ENCODE peak calls at places on chromosome 2, in five cellular contexts. E, M, H, F and R are unnamed samples.
A peak's percentile ranks its signal among the peaks of the same experiment; 100 is the strongest.

GRCh38 chr2:224971214-224971613 is 71.1 kb downstream of the DOCK10 start:
- DNase-seq in F (no peak), M (no peak), E (no peak), H (no peak), R (no peak)

GRCh38 chr2:223042704-223043118 is 9.3 kb upstream of the KCNE4 start:
- DNase-seq in F (no peak), H (no peak), M (no peak), E (no peak), R (peak; percentile 83)

GRCh38 chr2:6639870-6640639 is 225.7 kb downstream of the CMPK2 start:
- DNase-seq in M (no peak), E (no peak), H (no peak), F (no peak), R (no peak)

GRCh38 chr2:157784169-157784822 is 91.8 kb downstream of the ACVR1 start:
- DNase-seq in F (no peak), M (no peak), H (no peak), E (peak; percentile 76), R (peak; percentile 81)

GRCh38 chr2:129929321-129930290 is 49.9 kb upstream of the RAB6C start:
- DNase-seq in E (no peak), F (no peak), H (no peak), M (no peak), R (no peak)

GRCh38 chr2:172962824-172963223 is 112.8 kb upstream of the MAP3K20 start:
- DNase-seq in M (no peak), E (no peak), F (no peak), H (no peak), R (peak; percentile 34)

GRCh38 chr2:217189747-217190146 is 329.9 kb upstream of the TNP1 start:
- DNase-seq in H (no peak), F (no peak), E (no peak), M (no peak), R (no peak)

GRCh38 chr2:233974530-233975071 is 57.4 kb downstream of the TRPM8 start:
- DNase-seq in H (no peak), F (no peak), E (no peak), M (no peak), R (peak; percentile 100)

GRCh38 chr2:100259991-100260390 is 62.3 kb downstream of the LONRF2 start:
- DNase-seq in E (peak; percentile 16), F (no peak), H (no peak), M (no peak), R (no peak)

GRCh38 chr2:97714950-97715652 is 1.7 kb downstream of the ZAP70 start:
- DNase-seq in H (no peak), E (no peak), F (no peak), M (no peak), R (no peak)

GRCh38 chr2:100831831-100832230 is 11.9 kb downstream of the NPAS2 start:
- DNase-seq in E (no peak), M (no peak), H (no peak), F (no peak), R (no peak)

GRCh38 chr2:38554973-38555595 is 47.6 kb downstream of the HNRNPLL start:
- DNase-seq in F (no peak), E (no peak), H (no peak), M (no peak), R (no peak)